ENCODE peak calls at places on chromosomes 6 and 20, in six cellular contexts. M is mesendoderm; U is ACHN; W is activated gamma-delta T cell treated with Interleukin-2 at 50 U/mL for 16 hours; Q is stimulated activated CD8-positive, alpha-beta memory T cell treated with anti-CD3 and anti-CD28 coated beads, Interleukin-2, amount 100 ng/mL, for 1 hour; Z is NCI-H1105. X is an unnamed sample.

GRCh38 chr6:138577151-138577915 is 78.0 kb upstream of the NHSL1 start:
- DNase-seq in Z (peak), W (no peak), M (no peak), U (peak), Q (no peak), X (no peak)

GRCh38 chr6:138107752-138108592 is 753 bp upstream of the PERP start:
- DNase-seq in W (peak), M (peak), U (no peak), Q (no peak), Z (peak), X (peak)

GRCh38 chr6:26445934-26446667 is 5.8 kb downstream of the BTN3A3 start:
- DNase-seq in U (no peak), W (peak), Z (no peak), M (no peak), Q (no peak), X (peak)

GRCh38 chr6:87473419-87473903 is 687 bp downstream of the SLC35A1 start:
- DNase-seq in W (no peak), M (no peak), Q (no peak), Z (peak), U (peak), X (no peak)

GRCh38 chr20:31652917-31653385 is 15.2 kb downstream of the COX4I2 start:
- DNase-seq in M (no peak), Z (peak), U (no peak), Q (no peak), W (no peak), X (no peak)

GRCh38 chr6:27106382-27106781 is 141.1 kb upstream of the PRSS16 start:
- DNase-seq in M (no peak), W (no peak), Z (no peak), Q (no peak), U (no peak), X (no peak)

GRCh38 chr6:155442562-155442961 is 13.1 kb downstream of the NOX3 start:
- DNase-seq in Q (no peak), M (no peak), W (no peak), U (no peak), Z (peak), X (no peak)

GRCh38 chr6:125869427-125869826 is 78.7 kb downstream of the NCOA7 start:
- DNase-seq in Q (no peak), M (no peak), Z (no peak), W (no peak), U (no peak), X (no peak)

GRCh38 chr6:169167581-169168301 is 85.9 kb downstream of the THBS2 start:
- DNase-seq in M (no peak), Z (no peak), W (no peak), Q (no peak), U (no peak), X (no peak)

GRCh38 chr6:71499667-71500066 is 211.1 kb downstream of the OGFRL1 start:
- DNase-seq in U (no peak), W (no peak), Q (no peak), M (no peak), Z (no peak), X (no peak)

GRCh38 chr20:998431-998830 is 3.7 kb downstream of the RSPO4 start:
- DNase-seq in M (no peak), Q (no peak), U (no peak), W (no peak), Z (no peak), X (no peak)

GRCh38 chr6:158043586-158044524 is 62.2 kb downstream of the SYNJ2 start:
- DNase-seq in U (no peak), Z (no peak), Q (no peak), M (no peak), W (no peak), X (no peak)

GRCh38 chr20:33658929-33659328 is 3.2 kb upstream of the C20orf144 start:
- DNase-seq in Q (no peak), W (no peak), Z (no peak), U (no peak), M (no peak), X (no peak)

GRCh38 chr6:6581014-6581413 is 7.5 kb upstream of the LY86 start:
- DNase-seq in M (no peak), Z (no peak), U (no peak), W (no peak), Q (no peak), X (no peak)

GRCh38 chr20:433300-433975 is 25.3 kb downstream of the RBCK1 start:
- DNase-seq in Q (peak), M (no peak), Z (no peak), W (peak), U (peak), X (no peak)

GRCh38 chr20:50636601-50637539 is 54.5 kb downstream of the RIPOR3 start:
- DNase-seq in Z (no peak), M (no peak), U (no peak), W (no peak), Q (no peak), X (no peak)

GRCh38 chr6:105836889-105837288 is 249.2 kb upstream of the PRDM1 start:
- DNase-seq in W (no peak), U (no peak), Z (no peak), M (no peak), Q (no peak), X (no peak)

GRCh38 chr6:138546733-138547185 is 47.5 kb upstream of the NHSL1 start:
- DNase-seq in W (no peak), M (peak), U (no peak), Q (no peak), Z (no peak), X (no peak)